ENCODE peak calls at places on chromosomes 12 and 14, in six cellular contexts. M, Q, B, S, C and I are unnamed samples.

GRCh38 chr12:81596558-81596957 is 162.6 kb downstream of the PPFIA2 start:
- DNase-seq in M (no peak), Q (no peak), S (no peak), B (no peak), C (no peak), I (peak)

GRCh38 chr12:89350661-89351488 is 1.4 kb downstream of the DUSP6 start:
- DNase-seq in Q (no peak), B (no peak), C (no peak), S (no peak), M (peak), I (peak)

GRCh38 chr12:51955702-51956101 is 4.2 kb downstream of the ACVR1B start:
- DNase-seq in B (no peak), Q (no peak), C (no peak), S (no peak), M (no peak), I (no peak)

GRCh38 chr14:61706096-61706690 is 10.9 kb downstream of the HIF1A start:
- DNase-seq in B (no peak), M (no peak), Q (no peak), C (no peak), S (no peak), I (no peak)

GRCh38 chr14:100476012-100476822 is 111.0 kb downstream of the BEGAIN start:
- DNase-seq in B (no peak), M (peak), Q (peak), S (no peak), C (peak), I (peak)

GRCh38 chr12:26434299-26434915 is 239.0 kb downstream of the SSPN start:
- DNase-seq in Q (peak), C (peak), S (no peak), M (peak), B (peak), I (peak)

GRCh38 chr12:131710464-131711457 is at the start of gene SFSWAP:
- DNase-seq in S (peak), M (peak), C (peak), Q (peak), B (peak), I (peak)

GRCh38 chr14:33026850-33027420 is 88.3 kb downstream of the NPAS3 start:
- DNase-seq in S (no peak), B (no peak), C (no peak), Q (no peak), M (peak), I (no peak)

GRCh38 chr14:66507181-66507721 is 696 bp upstream of the GPHN start:
- DNase-seq in M (no peak), C (no peak), Q (no peak), B (no peak), S (peak), I (peak)

GRCh38 chr12:64010069-64010686 is 165.7 kb downstream of the SRGAP1 start:
- DNase-seq in M (peak), Q (peak), S (no peak), C (peak), B (no peak), I (peak)

GRCh38 chr12:27480031-27480430 is 33.5 kb downstream of the SMCO2 start:
- DNase-seq in C (no peak), S (no peak), B (no peak), M (no peak), Q (no peak), I (no peak)

GRCh38 chr14:64444984-64445845 is 20.1 kb upstream of the AKAP5 start:
- DNase-seq in Q (peak), B (no peak), S (no peak), C (peak), M (no peak), I (peak)

GRCh38 chr12:117188961-117189724 is 1.1 kb downstream of the FBXO21 start:
- DNase-seq in S (no peak), B (no peak), C (no peak), Q (peak), M (no peak), I (peak)

GRCh38 chr12:48183091-48183875 is at the start of gene CCDC184:
- DNase-seq in M (peak), B (peak), C (peak), Q (peak), S (no peak), I (peak)

GRCh38 chr12:52201520-52201839 is 9.7 kb upstream of the KRT80 start:
- DNase-seq in B (no peak), C (no peak), M (no peak), Q (no peak), S (no peak), I (no peak)

GRCh38 chr12:32087301-32087700 is 19.3 kb upstream of the BICD1 start:
- DNase-seq in B (no peak), M (no peak), Q (no peak), S (no peak), C (no peak), I (no peak)

GRCh38 chr12:2677142-2677880 is 117.5 kb upstream of the FKBP4 start:
- DNase-seq in M (no peak), S (no peak), C (no peak), B (no peak), Q (no peak), I (no peak)

GRCh38 chr12:30507576-30507975 is 188.1 kb downstream of the IPO8 start:
- DNase-seq in B (no peak), Q (no peak), M (no peak), C (no peak), S (no peak), I (no peak)

GRCh38 chr12:108119126-108119973 is 9.7 kb upstream of the WSCD2 start:
- DNase-seq in S (no peak), C (no peak), B (no peak), Q (no peak), M (no peak), I (no peak)

GRCh38 chr14:104116544-104117340 is 21.6 kb upstream of the KIF26A start:
- DNase-seq in S (no peak), B (no peak), M (no peak), C (no peak), Q (no peak), I (no peak)